ENCODE peak calls at places on chromosome 21, in four cellular contexts. W, T, H and Z are unnamed samples.

GRCh38 chr21:25934130-25934529 is 199.4 kb downstream of the GABPA start:
- DNase-seq in T (no peak), H (peak), W (no peak), Z (peak)

GRCh38 chr21:35051287-35051818 is 2.3 kb upstream of the RUNX1 start:
- DNase-seq in H (peak), W (peak), T (peak), Z (peak)

GRCh38 chr21:42397291-42398129 is 1.7 kb upstream of the TMPRSS3 start:
- DNase-seq in W (no peak), H (no peak), T (no peak), Z (no peak)

GRCh38 chr21:31781737-31782136 is 49.8 kb upstream of the SCAF4 start:
- DNase-seq in H (peak), T (no peak), W (no peak), Z (peak)

GRCh38 chr21:46122241-46122671 is 24.3 kb downstream of the COL6A2 start:
- DNase-seq in H (peak), W (peak), T (peak), Z (peak)

GRCh38 chr21:42218836-42219605 is at the start of gene ABCG1:
- DNase-seq in T (peak), H (peak), W (no peak), Z (no peak)

GRCh38 chr21:17660862-17661261 is 48.2 kb upstream of the BTG3 start:
- DNase-seq in H (no peak), W (no peak), T (no peak), Z (no peak)

GRCh38 chr21:25220169-25220568 is 387.1 kb downstream of the MRPL39 start:
- DNase-seq in H (no peak), T (no peak), W (no peak), Z (no peak)

GRCh38 chr21:35266546-35266945 is 217.4 kb upstream of the RUNX1 start:
- DNase-seq in T (no peak), H (no peak), W (no peak), Z (no peak)

GRCh38 chr21:42437786-42438185 is 34.1 kb downstream of the UBASH3A start:
- DNase-seq in H (peak), W (no peak), T (peak), Z (no peak)

GRCh38 chr21:26448751-26449150 is 124.3 kb downstream of the CYYR1 start:
- DNase-seq in H (no peak), T (no peak), W (no peak), Z (peak)

GRCh38 chr21:36120304-36120902 is 14.5 kb upstream of the CBR3 start:
- DNase-seq in H (peak), W (peak), T (no peak), Z (no peak)

GRCh38 chr21:33171584-33172169 is 58.1 kb upstream of the IFNAR2 start:
- DNase-seq in H (no peak), W (no peak), T (no peak), Z (no peak)

GRCh38 chr21:33169360-33169759 is 60.4 kb upstream of the IFNAR2 start:
- DNase-seq in H (no peak), T (no peak), W (no peak), Z (no peak)

GRCh38 chr21:33174756-33175155 is 55.0 kb upstream of the IFNAR2 start:
- DNase-seq in H (no peak), W (no peak), T (no peak), Z (no peak)

GRCh38 chr21:33168886-33169285 is 60.9 kb upstream of the IFNAR2 start:
- DNase-seq in T (no peak), W (no peak), H (no peak), Z (no peak)
- TF ChIP-seq CTCF in T (no peak), W (no peak), H (no peak), Z (no peak)

DNA sequence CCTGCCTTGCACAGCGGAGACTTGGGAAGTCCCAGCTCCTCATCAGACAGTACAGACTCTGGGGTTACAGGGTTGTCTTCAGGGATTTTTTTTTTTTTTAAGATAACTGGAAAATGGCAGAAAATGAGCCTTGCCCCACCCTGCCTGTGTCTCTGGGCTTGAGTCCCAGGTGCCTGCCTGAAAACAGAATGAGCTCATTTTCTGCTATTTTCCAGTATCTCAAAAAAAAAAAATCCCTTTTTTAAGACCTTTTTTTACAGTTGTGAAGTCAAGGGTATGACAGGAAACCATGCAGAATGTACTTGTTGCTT is 10.1 kb downstream of the SLX9 start:
- DNase-seq in W (no peak), H (no peak), T (no peak), Z (no peak)
- TF ChIP-seq CTCF in W (no peak), H (no peak), T (no peak), Z (no peak)

GRCh38 chr21:37863842-37864241 is 52.4 kb downstream of the KCNJ6 start:
- DNase-seq in H (peak), T (no peak), W (no peak), Z (no peak)
- TF ChIP-seq CTCF in H (no peak), T (no peak), W (no peak), Z (no peak)

DNA sequence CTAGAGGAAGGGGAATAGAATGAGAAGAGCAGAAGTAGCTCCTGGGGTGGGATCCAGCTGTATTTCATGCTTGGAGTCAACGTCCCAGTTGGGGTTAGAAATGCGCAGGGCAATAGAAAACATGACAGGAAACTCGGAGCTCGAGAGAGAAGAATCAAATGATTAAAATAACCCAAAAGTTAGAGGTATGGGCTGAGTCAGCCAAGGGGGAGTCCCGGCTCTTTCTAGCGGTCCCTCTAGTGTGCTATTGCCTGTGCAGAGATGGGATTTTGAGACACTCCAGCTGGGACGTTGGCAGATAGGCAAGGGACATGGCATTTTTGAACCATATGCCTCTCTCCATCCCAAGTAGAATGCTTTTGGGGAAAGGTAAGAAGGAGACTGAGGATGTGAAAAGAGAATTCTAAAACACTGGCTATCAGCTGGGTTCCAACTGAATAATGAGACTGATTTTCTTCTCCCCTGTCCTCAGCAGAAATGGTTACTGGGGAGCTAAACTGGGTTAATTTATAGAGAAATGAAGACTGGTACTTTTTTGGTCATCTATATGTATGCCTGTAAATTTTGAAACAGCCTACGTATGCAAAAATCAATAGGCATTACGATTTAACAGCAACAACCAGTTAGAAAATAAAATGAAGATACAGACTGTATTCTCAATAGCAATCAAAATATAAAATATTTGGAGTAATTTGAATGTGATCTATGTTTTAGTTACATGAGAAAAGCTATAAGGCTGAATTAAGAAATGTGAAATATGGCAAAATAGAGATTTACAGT is 7.0 kb upstream of the VPS26C start:
- DNase-seq in W (no peak), H (no peak), T (no peak), Z (no peak)
- TF ChIP-seq CTCF in W (no peak), H (no peak), T (no peak), Z (no peak)